ENCODE peak calls at places on chromosome 18, in ten cellular contexts. One of them, this sample, is unnamed.

GRCh38 chr18:55886886-55887285 is 298.9 kb upstream of the TCF4 start:
- DNase-seq in left cardiac atrium: no peak
- DNase-seq in AG09319: no peak
- DNase-seq in stimulated activated CD4-positive, alpha-beta T cell treated with anti-CD3 and anti-CD28 coated beads, Interleukin-1b, Interleukin-23, amount 100 ng/mL, for 24 hours: no peak
- DNase-seq in stimulated activated naive CD8-positive, alpha-beta T cell treated with anti-CD3 and anti-CD28 coated beads, Interleukin-15, Interleukin-2, amounts not matched to agents 100 U/mL and 50 U/mL, for 24 hours: no peak
- DNase-seq in AG08396: no peak
- DNase-seq in mesenteric fat pad: no peak
- DNase-seq in activated T-cell treated with anti-CD3 and anti-CD28 coated beads for 24 hours: no peak
- DNase-seq in EL: no peak
- DNase-seq in GM10248: no peak
- DNase-seq in this sample: no peak

GRCh38 chr18:48028716-48029115 is 98.3 kb upstream of the SMAD2 start:
- DNase-seq in left cardiac atrium: no peak
- DNase-seq in AG09319: no peak
- DNase-seq in stimulated activated CD4-positive, alpha-beta T cell treated with anti-CD3 and anti-CD28 coated beads, Interleukin-1b, Interleukin-23, amount 100 ng/mL, for 24 hours: no peak
- DNase-seq in stimulated activated naive CD8-positive, alpha-beta T cell treated with anti-CD3 and anti-CD28 coated beads, Interleukin-15, Interleukin-2, amounts not matched to agents 100 U/mL and 50 U/mL, for 24 hours: no peak
- DNase-seq in AG08396: no peak
- DNase-seq in mesenteric fat pad: no peak
- DNase-seq in activated T-cell treated with anti-CD3 and anti-CD28 coated beads for 24 hours: no peak
- DNase-seq in EL: no peak
- DNase-seq in GM10248: no peak
- DNase-seq in this sample: no peak

GRCh38 chr18:58044370-58045264 is 591 bp downstream of the NEDD4L start:
- DNase-seq in left cardiac atrium: peak; percentile 64
- DNase-seq in AG09319: no peak
- DNase-seq in stimulated activated CD4-positive, alpha-beta T cell treated with anti-CD3 and anti-CD28 coated beads, Interleukin-1b, Interleukin-23, amount 100 ng/mL, for 24 hours: no peak
- DNase-seq in stimulated activated naive CD8-positive, alpha-beta T cell treated with anti-CD3 and anti-CD28 coated beads, Interleukin-15, Interleukin-2, amounts not matched to agents 100 U/mL and 50 U/mL, for 24 hours: peak; percentile 72
- DNase-seq in AG08396: peak; percentile 27
- DNase-seq in mesenteric fat pad: no peak
- DNase-seq in activated T-cell treated with anti-CD3 and anti-CD28 coated beads for 24 hours: peak; percentile 16
- DNase-seq in EL: peak; percentile 64
- DNase-seq in GM10248: peak; percentile 52
- DNase-seq in this sample: no peak

GRCh38 chr18:55284614-55285013 is 303.4 kb downstream of the TCF4 start:
- DNase-seq in left cardiac atrium: no peak
- DNase-seq in AG09319: no peak
- DNase-seq in stimulated activated CD4-positive, alpha-beta T cell treated with anti-CD3 and anti-CD28 coated beads, Interleukin-1b, Interleukin-23, amount 100 ng/mL, for 24 hours: no peak
- DNase-seq in stimulated activated naive CD8-positive, alpha-beta T cell treated with anti-CD3 and anti-CD28 coated beads, Interleukin-15, Interleukin-2, amounts not matched to agents 100 U/mL and 50 U/mL, for 24 hours: no peak
- DNase-seq in AG08396: no peak
- DNase-seq in mesenteric fat pad: no peak
- DNase-seq in activated T-cell treated with anti-CD3 and anti-CD28 coated beads for 24 hours: no peak
- DNase-seq in EL: no peak
- DNase-seq in GM10248: no peak
- DNase-seq in this sample: no peak

GRCh38 chr18:36576339-36576738 is 252.5 kb downstream of the TPGS2 start:
- DNase-seq in left cardiac atrium: no peak
- DNase-seq in AG09319: no peak
- DNase-seq in stimulated activated CD4-positive, alpha-beta T cell treated with anti-CD3 and anti-CD28 coated beads, Interleukin-1b, Interleukin-23, amount 100 ng/mL, for 24 hours: no peak
- DNase-seq in stimulated activated naive CD8-positive, alpha-beta T cell treated with anti-CD3 and anti-CD28 coated beads, Interleukin-15, Interleukin-2, amounts not matched to agents 100 U/mL and 50 U/mL, for 24 hours: no peak
- DNase-seq in AG08396: no peak
- DNase-seq in mesenteric fat pad: no peak
- DNase-seq in activated T-cell treated with anti-CD3 and anti-CD28 coated beads for 24 hours: no peak
- DNase-seq in EL: no peak
- DNase-seq in GM10248: no peak
- DNase-seq in this sample: no peak

GRCh38 chr18:1595165-1595564 is 690.5 kb downstream of the ADCYAP1 start:
- DNase-seq in left cardiac atrium: no peak
- DNase-seq in AG09319: no peak
- DNase-seq in stimulated activated CD4-positive, alpha-beta T cell treated with anti-CD3 and anti-CD28 coated beads, Interleukin-1b, Interleukin-23, amount 100 ng/mL, for 24 hours: no peak
- DNase-seq in stimulated activated naive CD8-positive, alpha-beta T cell treated with anti-CD3 and anti-CD28 coated beads, Interleukin-15, Interleukin-2, amounts not matched to agents 100 U/mL and 50 U/mL, for 24 hours: no peak
- DNase-seq in AG08396: no peak
- DNase-seq in mesenteric fat pad: no peak
- DNase-seq in activated T-cell treated with anti-CD3 and anti-CD28 coated beads for 24 hours: no peak
- DNase-seq in EL: no peak
- DNase-seq in GM10248: no peak
- DNase-seq in this sample: no peak

GRCh38 chr18:21439453-21439852 is 161.1 kb downstream of the ESCO1 start:
- DNase-seq in left cardiac atrium: no peak
- DNase-seq in AG09319: peak; percentile 39
- DNase-seq in stimulated activated CD4-positive, alpha-beta T cell treated with anti-CD3 and anti-CD28 coated beads, Interleukin-1b, Interleukin-23, amount 100 ng/mL, for 24 hours: no peak
- DNase-seq in stimulated activated naive CD8-positive, alpha-beta T cell treated with anti-CD3 and anti-CD28 coated beads, Interleukin-15, Interleukin-2, amounts not matched to agents 100 U/mL and 50 U/mL, for 24 hours: no peak
- DNase-seq in AG08396: peak; percentile 35
- DNase-seq in mesenteric fat pad: no peak
- DNase-seq in activated T-cell treated with anti-CD3 and anti-CD28 coated beads for 24 hours: no peak
- DNase-seq in EL: peak; percentile 94
- DNase-seq in GM10248: no peak
- DNase-seq in this sample: no peak

GRCh38 chr18:61898576-61899205 is 5.9 kb upstream of the RNF152 start:
- DNase-seq in left cardiac atrium: no peak
- DNase-seq in AG09319: no peak
- DNase-seq in stimulated activated CD4-positive, alpha-beta T cell treated with anti-CD3 and anti-CD28 coated beads, Interleukin-1b, Interleukin-23, amount 100 ng/mL, for 24 hours: no peak
- DNase-seq in stimulated activated naive CD8-positive, alpha-beta T cell treated with anti-CD3 and anti-CD28 coated beads, Interleukin-15, Interleukin-2, amounts not matched to agents 100 U/mL and 50 U/mL, for 24 hours: no peak
- DNase-seq in AG08396: no peak
- DNase-seq in mesenteric fat pad: no peak
- DNase-seq in activated T-cell treated with anti-CD3 and anti-CD28 coated beads for 24 hours: no peak
- DNase-seq in EL: peak; percentile 55
- DNase-seq in GM10248: no peak
- DNase-seq in this sample: no peak

GRCh38 chr18:43662657-43663056 is 385.4 kb upstream of the SYT4 start:
- DNase-seq in left cardiac atrium: no peak
- DNase-seq in AG09319: peak; percentile 42
- DNase-seq in stimulated activated CD4-positive, alpha-beta T cell treated with anti-CD3 and anti-CD28 coated beads, Interleukin-1b, Interleukin-23, amount 100 ng/mL, for 24 hours: no peak
- DNase-seq in stimulated activated naive CD8-positive, alpha-beta T cell treated with anti-CD3 and anti-CD28 coated beads, Interleukin-15, Interleukin-2, amounts not matched to agents 100 U/mL and 50 U/mL, for 24 hours: no peak
- DNase-seq in AG08396: peak; percentile 29
- DNase-seq in mesenteric fat pad: no peak
- DNase-seq in activated T-cell treated with anti-CD3 and anti-CD28 coated beads for 24 hours: no peak
- DNase-seq in EL: peak; percentile 87
- DNase-seq in GM10248: no peak
- DNase-seq in this sample: no peak

GRCh38 chr18:22609642-22610041 is 191.9 kb upstream of the CTAGE1 start:
- DNase-seq in left cardiac atrium: peak; percentile 85
- DNase-seq in AG09319: no peak
- DNase-seq in stimulated activated CD4-positive, alpha-beta T cell treated with anti-CD3 and anti-CD28 coated beads, Interleukin-1b, Interleukin-23, amount 100 ng/mL, for 24 hours: no peak
- DNase-seq in stimulated activated naive CD8-positive, alpha-beta T cell treated with anti-CD3 and anti-CD28 coated beads, Interleukin-15, Interleukin-2, amounts not matched to agents 100 U/mL and 50 U/mL, for 24 hours: no peak
- DNase-seq in AG08396: no peak
- DNase-seq in mesenteric fat pad: no peak
- DNase-seq in activated T-cell treated with anti-CD3 and anti-CD28 coated beads for 24 hours: no peak
- DNase-seq in EL: peak; percentile 16
- DNase-seq in GM10248: no peak
- DNase-seq in this sample: no peak

GRCh38 chr18:69580107-69580506 is 179.4 kb downstream of the DOK6 start:
- DNase-seq in left cardiac atrium: no peak
- DNase-seq in AG09319: peak; percentile 1
- DNase-seq in stimulated activated CD4-positive, alpha-beta T cell treated with anti-CD3 and anti-CD28 coated beads, Interleukin-1b, Interleukin-23, amount 100 ng/mL, for 24 hours: no peak
- DNase-seq in stimulated activated naive CD8-positive, alpha-beta T cell treated with anti-CD3 and anti-CD28 coated beads, Interleukin-15, Interleukin-2, amounts not matched to agents 100 U/mL and 50 U/mL, for 24 hours: no peak
- DNase-seq in AG08396: peak; percentile 8
- DNase-seq in mesenteric fat pad: no peak
- DNase-seq in activated T-cell treated with anti-CD3 and anti-CD28 coated beads for 24 hours: no peak
- DNase-seq in EL: no peak
- DNase-seq in GM10248: peak; percentile 14
- DNase-seq in this sample: no peak

GRCh38 chr18:35517715-35518114 is 20.0 kb upstream of the INO80C start:
- DNase-seq in left cardiac atrium: no peak
- DNase-seq in AG09319: no peak
- DNase-seq in stimulated activated CD4-positive, alpha-beta T cell treated with anti-CD3 and anti-CD28 coated beads, Interleukin-1b, Interleukin-23, amount 100 ng/mL, for 24 hours: no peak
- DNase-seq in stimulated activated naive CD8-positive, alpha-beta T cell treated with anti-CD3 and anti-CD28 coated beads, Interleukin-15, Interleukin-2, amounts not matched to agents 100 U/mL and 50 U/mL, for 24 hours: no peak
- DNase-seq in AG08396: no peak
- DNase-seq in mesenteric fat pad: no peak
- DNase-seq in activated T-cell treated with anti-CD3 and anti-CD28 coated beads for 24 hours: no peak
- DNase-seq in EL: no peak
- DNase-seq in GM10248: no peak
- DNase-seq in this sample: no peak

GRCh38 chr18:34315953-34316352 is 91.2 kb upstream of the NOL4 start:
- DNase-seq in left cardiac atrium: no peak
- DNase-seq in AG09319: no peak
- DNase-seq in stimulated activated CD4-positive, alpha-beta T cell treated with anti-CD3 and anti-CD28 coated beads, Interleukin-1b, Interleukin-23, amount 100 ng/mL, for 24 hours: no peak
- DNase-seq in stimulated activated naive CD8-positive, alpha-beta T cell treated with anti-CD3 and anti-CD28 coated beads, Interleukin-15, Interleukin-2, amounts not matched to agents 100 U/mL and 50 U/mL, for 24 hours: no peak
- DNase-seq in AG08396: no peak
- DNase-seq in mesenteric fat pad: no peak
- DNase-seq in activated T-cell treated with anti-CD3 and anti-CD28 coated beads for 24 hours: no peak
- DNase-seq in EL: no peak
- DNase-seq in GM10248: no peak
- DNase-seq in this sample: no peak

GRCh38 chr18:48698707-48699106 is 159.9 kb downstream of the CTIF start:
- DNase-seq in left cardiac atrium: no peak
- DNase-seq in AG09319: no peak
- DNase-seq in stimulated activated CD4-positive, alpha-beta T cell treated with anti-CD3 and anti-CD28 coated beads, Interleukin-1b, Interleukin-23, amount 100 ng/mL, for 24 hours: no peak
- DNase-seq in stimulated activated naive CD8-positive, alpha-beta T cell treated with anti-CD3 and anti-CD28 coated beads, Interleukin-15, Interleukin-2, amounts not matched to agents 100 U/mL and 50 U/mL, for 24 hours: no peak
- DNase-seq in AG08396: no peak
- DNase-seq in mesenteric fat pad: no peak
- DNase-seq in activated T-cell treated with anti-CD3 and anti-CD28 coated beads for 24 hours: no peak
- DNase-seq in EL: no peak
- DNase-seq in GM10248: no peak
- DNase-seq in this sample: no peak

GRCh38 chr18:58359226-58360019 is 269.5 kb downstream of the ALPK2 start:
- DNase-seq in left cardiac atrium: no peak
- DNase-seq in AG09319: no peak
- DNase-seq in stimulated activated CD4-positive, alpha-beta T cell treated with anti-CD3 and anti-CD28 coated beads, Interleukin-1b, Interleukin-23, amount 100 ng/mL, for 24 hours: no peak
- DNase-seq in stimulated activated naive CD8-positive, alpha-beta T cell treated with anti-CD3 and anti-CD28 coated beads, Interleukin-15, Interleukin-2, amounts not matched to agents 100 U/mL and 50 U/mL, for 24 hours: no peak
- DNase-seq in AG08396: no peak
- DNase-seq in mesenteric fat pad: no peak
- DNase-seq in activated T-cell treated with anti-CD3 and anti-CD28 coated beads for 24 hours: no peak
- DNase-seq in EL: peak; percentile 63
- DNase-seq in GM10248: no peak
- DNase-seq in this sample: no peak

GRCh38 chr18:36814994-36815393 is 13.8 kb downstream of the TPGS2 start:
- DNase-seq in left cardiac atrium: no peak
- DNase-seq in AG09319: no peak
- DNase-seq in stimulated activated CD4-positive, alpha-beta T cell treated with anti-CD3 and anti-CD28 coated beads, Interleukin-1b, Interleukin-23, amount 100 ng/mL, for 24 hours: no peak
- DNase-seq in stimulated activated naive CD8-positive, alpha-beta T cell treated with anti-CD3 and anti-CD28 coated beads, Interleukin-15, Interleukin-2, amounts not matched to agents 100 U/mL and 50 U/mL, for 24 hours: no peak
- DNase-seq in AG08396: no peak
- DNase-seq in mesenteric fat pad: no peak
- DNase-seq in activated T-cell treated with anti-CD3 and anti-CD28 coated beads for 24 hours: no peak
- DNase-seq in EL: no peak
- DNase-seq in GM10248: no peak
- DNase-seq in this sample: no peak

GRCh38 chr18:24369420-24369819 is 28.2 kb downstream of the OSBPL1A start:
- DNase-seq in left cardiac atrium: no peak
- DNase-seq in AG09319: peak; percentile 11
- DNase-seq in stimulated activated CD4-positive, alpha-beta T cell treated with anti-CD3 and anti-CD28 coated beads, Interleukin-1b, Interleukin-23, amount 100 ng/mL, for 24 hours: no peak
- DNase-seq in stimulated activated naive CD8-positive, alpha-beta T cell treated with anti-CD3 and anti-CD28 coated beads, Interleukin-15, Interleukin-2, amounts not matched to agents 100 U/mL and 50 U/mL, for 24 hours: peak; percentile 22
- DNase-seq in AG08396: no peak
- DNase-seq in mesenteric fat pad: no peak
- DNase-seq in activated T-cell treated with anti-CD3 and anti-CD28 coated beads for 24 hours: peak; percentile 25
- DNase-seq in EL: no peak
- DNase-seq in GM10248: no peak
- DNase-seq in this sample: no peak

GRCh38 chr18:34339155-34339554 is 114.4 kb upstream of the NOL4 start:
- DNase-seq in left cardiac atrium: no peak
- DNase-seq in AG09319: no peak
- DNase-seq in stimulated activated CD4-positive, alpha-beta T cell treated with anti-CD3 and anti-CD28 coated beads, Interleukin-1b, Interleukin-23, amount 100 ng/mL, for 24 hours: no peak
- DNase-seq in stimulated activated naive CD8-positive, alpha-beta T cell treated with anti-CD3 and anti-CD28 coated beads, Interleukin-15, Interleukin-2, amounts not matched to agents 100 U/mL and 50 U/mL, for 24 hours: no peak
- DNase-seq in AG08396: no peak
- DNase-seq in mesenteric fat pad: no peak
- DNase-seq in activated T-cell treated with anti-CD3 and anti-CD28 coated beads for 24 hours: no peak
- DNase-seq in EL: no peak
- DNase-seq in GM10248: no peak
- DNase-seq in this sample: no peak

GRCh38 chr18:80088823-80089222 is 20.2 kb upstream of the ADNP2 start:
- DNase-seq in left cardiac atrium: no peak
- DNase-seq in AG09319: no peak
- DNase-seq in stimulated activated CD4-positive, alpha-beta T cell treated with anti-CD3 and anti-CD28 coated beads, Interleukin-1b, Interleukin-23, amount 100 ng/mL, for 24 hours: no peak
- DNase-seq in stimulated activated naive CD8-positive, alpha-beta T cell treated with anti-CD3 and anti-CD28 coated beads, Interleukin-15, Interleukin-2, amounts not matched to agents 100 U/mL and 50 U/mL, for 24 hours: no peak
- DNase-seq in AG08396: no peak
- DNase-seq in mesenteric fat pad: no peak
- DNase-seq in activated T-cell treated with anti-CD3 and anti-CD28 coated beads for 24 hours: no peak
- DNase-seq in EL: no peak
- DNase-seq in GM10248: no peak
- DNase-seq in this sample: no peak

GRCh38 chr18:48955528-48956261 is 4.9 kb upstream of the SMAD7 start:
- DNase-seq in left cardiac atrium: peak; percentile 64
- DNase-seq in AG09319: no peak
- DNase-seq in stimulated activated CD4-positive, alpha-beta T cell treated with anti-CD3 and anti-CD28 coated beads, Interleukin-1b, Interleukin-23, amount 100 ng/mL, for 24 hours: no peak
- DNase-seq in stimulated activated naive CD8-positive, alpha-beta T cell treated with anti-CD3 and anti-CD28 coated beads, Interleukin-15, Interleukin-2, amounts not matched to agents 100 U/mL and 50 U/mL, for 24 hours: no peak
- DNase-seq in AG08396: peak; percentile 82
- DNase-seq in mesenteric fat pad: no peak
- DNase-seq in activated T-cell treated with anti-CD3 and anti-CD28 coated beads for 24 hours: no peak
- DNase-seq in EL: peak; percentile 89
- DNase-seq in GM10248: no peak
- DNase-seq in this sample: no peak

GRCh38 chr18:34929336-34929780 is 111.9 kb upstream of the MAPRE2 start:
- DNase-seq in left cardiac atrium: no peak
- DNase-seq in AG09319: peak; percentile 54
- DNase-seq in stimulated activated CD4-positive, alpha-beta T cell treated with anti-CD3 and anti-CD28 coated beads, Interleukin-1b, Interleukin-23, amount 100 ng/mL, for 24 hours: no peak
- DNase-seq in stimulated activated naive CD8-positive, alpha-beta T cell treated with anti-CD3 and anti-CD28 coated beads, Interleukin-15, Interleukin-2, amounts not matched to agents 100 U/mL and 50 U/mL, for 24 hours: no peak
- DNase-seq in AG08396: peak; percentile 50
- DNase-seq in mesenteric fat pad: no peak
- DNase-seq in activated T-cell treated with anti-CD3 and anti-CD28 coated beads for 24 hours: no peak
- DNase-seq in EL: peak; percentile 85
- DNase-seq in GM10248: no peak
- DNase-seq in this sample: no peak

GRCh38 chr18:4017479-4017878 is 437.6 kb downstream of the DLGAP1 start:
- DNase-seq in left cardiac atrium: no peak
- DNase-seq in AG09319: no peak
- DNase-seq in stimulated activated CD4-positive, alpha-beta T cell treated with anti-CD3 and anti-CD28 coated beads, Interleukin-1b, Interleukin-23, amount 100 ng/mL, for 24 hours: no peak
- DNase-seq in stimulated activated naive CD8-positive, alpha-beta T cell treated with anti-CD3 and anti-CD28 coated beads, Interleukin-15, Interleukin-2, amounts not matched to agents 100 U/mL and 50 U/mL, for 24 hours: no peak
- DNase-seq in AG08396: no peak
- DNase-seq in mesenteric fat pad: no peak
- DNase-seq in activated T-cell treated with anti-CD3 and anti-CD28 coated beads for 24 hours: no peak
- DNase-seq in EL: peak; percentile 6
- DNase-seq in GM10248: peak; percentile 30
- DNase-seq in this sample: no peak